ENCODE peak calls at places on chromosomes 12 and 14, in six cellular contexts. P is small intestine, Y is astrocyte, H is GM23248, N is stomach, Z is fibroblast of the aortic adventitia. M is an unnamed sample.

GRCh38 chr12:64695550-64695949 is 63.7 kb downstream of the GNS start:
- DNase-seq in P (no peak), Y (no peak), H (no peak), N (no peak), Z (no peak), M (no peak)

GRCh38 chr14:74570696-74571095 is 41.3 kb downstream of the LTBP2 start:
- DNase-seq in P (no peak), Y (no peak), H (no peak), N (no peak), Z (no peak), M (no peak)

GRCh38 chr12:46260153-46260912 is 8.5 kb downstream of the SLC38A1 start:
- DNase-seq in P (no peak), Y (peak; percentile 58), H (peak; percentile 48), N (no peak), Z (peak; percentile 86), M (no peak)

GRCh38 chr12:48781750-48782456 is 7.0 kb downstream of the ADCY6 start:
- DNase-seq in P (no peak), Y (no peak), H (no peak), N (no peak), Z (no peak), M (no peak)

GRCh38 chr14:89371600-89371999 is 45.4 kb downstream of the FOXN3 start:
- DNase-seq in P (no peak), Y (no peak), H (no peak), N (no peak), Z (no peak), M (no peak)

GRCh38 chr12:513446-513845 is 53.7 kb downstream of the B4GALNT3 start:
- DNase-seq in P (no peak), Y (no peak), H (no peak), N (peak; percentile 54), Z (no peak), M (no peak)

GRCh38 chr12:2198088-2198501 is 145.3 kb downstream of the CACNA1C start:
- DNase-seq in P (peak; percentile 32), Y (peak; percentile 89), H (peak; percentile 76), N (no peak), Z (no peak), M (no peak)

GRCh38 chr14:104316121-104316722 is 177.8 kb downstream of the KIF26A start:
- DNase-seq in P (peak; percentile 56), Y (no peak), H (no peak), N (peak; percentile 17), Z (no peak), M (no peak)

GRCh38 chr12:98440165-98440581 is 75.2 kb upstream of the TMPO start:
- DNase-seq in P (no peak), Y (peak; percentile 98), H (peak; percentile 97), N (peak; percentile 35), Z (peak; percentile 99), M (peak; percentile 93)

GRCh38 chr14:63727231-63727735 is 582 bp downstream of the SGPP1 start:
- DNase-seq in P (peak; percentile 25), Y (peak; percentile 26), H (peak; percentile 80), N (peak; percentile 36), Z (peak; percentile 43), M (no peak)

GRCh38 chr12:54018608-54018984 is 9.6 kb upstream of the HOXC6 start:
- DNase-seq in P (no peak), Y (no peak), H (peak; percentile 76), N (no peak), Z (no peak), M (no peak)

GRCh38 chr12:131142891-131143637 is 189.4 kb downstream of the ADGRD1 start:
- DNase-seq in P (no peak), Y (no peak), H (no peak), N (no peak), Z (no peak), M (no peak)

GRCh38 chr12:49687941-49688340 is 19.3 kb downstream of the FMNL3 start:
- DNase-seq in P (no peak), Y (no peak), H (no peak), N (no peak), Z (no peak), M (no peak)

GRCh38 chr12:51923506-51924365 is 16.4 kb downstream of the ACVRL1 start:
- DNase-seq in P (no peak), Y (no peak), H (peak; percentile 74), N (peak; percentile 61), Z (peak; percentile 33), M (no peak)

GRCh38 chr12:45388545-45388944 is 172.7 kb downstream of the ANO6 start:
- DNase-seq in P (peak; percentile 39), Y (peak; percentile 30), H (peak; percentile 67), N (no peak), Z (peak; percentile 77), M (no peak)

DNA sequence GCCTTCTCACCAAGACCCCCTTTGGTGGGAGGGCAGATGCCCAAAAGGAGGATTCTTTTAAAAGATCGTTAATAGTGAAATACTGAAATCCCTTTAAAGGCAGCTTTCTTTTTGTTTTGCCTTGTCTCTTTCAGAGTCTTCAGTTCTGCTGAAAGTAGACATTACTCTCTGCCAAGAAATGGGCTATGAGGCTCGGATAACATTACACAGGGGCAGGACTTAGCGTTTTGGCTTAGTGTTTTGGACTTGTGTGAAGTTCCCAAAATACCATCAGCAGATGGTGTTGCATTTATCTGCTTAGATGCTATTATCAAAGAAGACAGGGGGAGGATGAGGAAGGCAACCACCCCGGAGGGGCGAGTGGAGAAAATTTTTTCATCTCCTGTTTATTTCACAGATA is 88.3 kb upstream of the METAP2 start:
- DNase-seq in P (no peak), Y (peak; percentile 29), H (peak; percentile 62), N (no peak), Z (peak; percentile 80), M (peak; percentile 38)
- H3K4me3 ChIP-seq in P (no peak overlapping the region), Y (no peak overlapping the region), H (peak overlapping the region; percentile 66), N (peak overlapping the region; percentile 29), Z (peak overlapping the region; percentile 68), M (peak overlapping the region; percentile 39)

DNA sequence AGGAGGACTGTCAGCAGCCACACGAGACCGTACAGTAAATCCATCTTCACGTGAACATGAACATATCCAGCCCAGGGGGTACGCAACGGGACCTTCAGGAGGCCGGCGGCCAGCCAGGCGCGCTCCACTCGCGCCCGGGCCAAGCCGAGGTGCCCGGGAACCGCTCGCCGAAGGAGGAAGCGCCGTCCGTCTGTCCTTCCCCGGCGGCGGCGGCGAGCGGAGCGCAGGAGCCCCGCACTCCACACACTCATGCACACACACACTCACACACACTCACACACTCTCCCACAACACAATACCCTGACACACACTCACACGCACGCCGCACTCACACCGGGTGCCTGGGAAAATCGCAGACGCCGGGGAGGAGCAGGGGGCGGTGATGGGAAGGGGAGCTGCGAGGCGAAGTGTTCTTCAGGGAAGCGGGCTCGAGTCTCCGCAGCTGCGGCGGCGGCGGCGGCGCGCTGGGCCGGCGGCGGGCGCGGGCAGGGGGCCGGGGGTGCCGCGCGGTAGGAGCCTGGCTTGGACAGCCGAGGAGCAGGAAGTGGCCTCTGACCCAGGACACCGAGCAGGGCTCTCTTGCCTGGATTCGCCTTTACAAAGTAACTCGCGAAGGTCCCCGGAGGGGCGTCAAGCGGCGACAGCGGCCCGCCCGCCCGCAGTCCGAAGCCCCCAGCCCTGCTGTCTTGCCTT is 713 bp downstream of the MDGA2 start:
- DNase-seq in P (no peak), Y (no peak), H (no peak), N (no peak), Z (no peak), M (no peak)
- H3K4me3 ChIP-seq in P (no peak overlapping the region), Y (peak overlapping the region; percentile 51), H (no peak overlapping the region), N (peak overlapping the region; percentile 41), Z (no peak overlapping the region), M (peak overlapping the region; percentile 31)

GRCh38 chr12:10667581-10667980 is 6.3 kb downstream of the STYK1 start:
- DNase-seq in P (no peak), Y (no peak), H (no peak), N (no peak), Z (no peak), M (no peak)

GRCh38 chr12:10668526-10668925 is 5.3 kb downstream of the STYK1 start:
- DNase-seq in P (peak; percentile 70), Y (no peak), H (no peak), N (no peak), Z (no peak), M (no peak)

GRCh38 chr12:10669533-10669932 is 4.3 kb downstream of the STYK1 start:
- DNase-seq in P (no peak), Y (no peak), H (no peak), N (no peak), Z (no peak), M (no peak)

GRCh38 chr12:10673660-10674384 is at the start of gene STYK1:
- DNase-seq in P (peak; percentile 87), Y (peak; percentile 1), H (peak; percentile 66), N (peak; percentile 85), Z (peak; percentile 26), M (no peak)

DNA sequence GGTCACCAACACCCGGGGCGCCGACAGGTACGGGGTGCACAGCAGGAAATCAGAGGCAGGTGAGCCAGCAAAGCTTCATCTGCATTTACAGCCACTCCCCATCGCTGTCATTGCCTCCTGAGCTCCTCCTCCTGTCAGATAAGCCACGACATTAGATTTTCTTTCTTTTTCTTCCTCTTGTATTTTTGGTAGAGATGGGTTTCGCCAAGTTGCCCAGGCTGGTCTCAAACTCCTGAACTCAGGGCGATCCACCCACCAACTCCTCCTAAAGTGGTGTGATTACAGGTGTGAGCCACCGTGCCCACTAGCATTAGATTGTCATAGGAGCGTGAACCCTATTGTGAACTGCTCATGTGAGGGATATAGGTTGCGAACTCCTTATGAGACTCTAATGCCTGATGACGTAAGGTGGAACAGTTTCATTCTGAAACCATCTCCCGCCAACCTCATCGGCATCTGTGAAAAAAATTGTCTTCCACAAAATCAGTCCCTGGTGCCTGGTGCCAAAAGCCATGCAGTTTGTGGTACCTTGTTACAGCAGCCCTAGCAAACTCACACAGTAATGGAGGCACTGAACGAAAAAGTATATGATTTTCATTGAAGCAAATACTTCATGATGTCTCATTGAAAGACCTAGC is 1.5 kb downstream of the STYK1 start:
- DNase-seq in P (peak; percentile 81), Y (no peak), H (no peak), N (peak; percentile 68), Z (no peak), M (no peak)
- H3K4me3 ChIP-seq in P (no peak overlapping the region), Y (no peak overlapping the region), H (no peak overlapping the region), N (no peak overlapping the region), Z (no peak overlapping the region), M (no peak overlapping the region)

DNA sequence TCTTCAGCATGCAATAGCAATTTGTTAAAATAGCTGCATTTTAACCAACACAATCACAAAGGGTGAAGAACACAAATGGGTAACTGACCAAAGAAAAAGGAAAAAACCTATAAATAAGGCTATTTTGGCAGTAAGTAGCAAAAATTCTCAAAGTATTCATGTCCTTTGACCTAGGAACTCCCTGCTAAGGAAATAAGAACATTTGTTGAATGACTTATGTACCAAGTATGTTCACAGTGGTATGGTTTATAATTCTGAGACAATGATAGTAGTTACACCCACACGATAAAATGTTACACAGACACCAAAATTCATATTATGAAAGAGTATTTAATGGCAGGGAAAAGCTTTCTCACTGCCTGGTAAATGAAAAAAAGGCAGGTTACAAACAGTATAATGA is 16.9 kb downstream of the CCDC88C start:
- DNase-seq in P (peak; percentile 45), Y (peak; percentile 34), H (no peak), N (no peak), Z (peak; percentile 36), M (no peak)
- H3K4me3 ChIP-seq in P (no peak overlapping the region), Y (no peak overlapping the region), H (no peak overlapping the region), N (no peak overlapping the region), Z (no peak overlapping the region), M (no peak overlapping the region)

GRCh38 chr12:27143676-27144075 is 61.3 kb upstream of the C12orf71 start:
- DNase-seq in P (peak; percentile 3), Y (no peak), H (no peak), N (no peak), Z (peak; percentile 15), M (no peak)
- H3K4me3 ChIP-seq in P (no peak overlapping the region), Y (no peak overlapping the region), H (peak overlapping the region; percentile 38), N (no peak overlapping the region), Z (no peak overlapping the region), M (no peak overlapping the region)